ENCODE peak calls at places on chromosomes 13 and 19, in seven cellular contexts. One of them, this sample, is unnamed. For H3K36me3, the result is how much of the 10 kb centered on the place peaks cover.

GRCh38 chr13:50365683-50366391 is 350.6 kb downstream of the KCNRG start:
- DNase-seq in endothelial cell of umbilical vein: peak
- DNase-seq in breast epithelium: no peak
- DNase-seq in body of pancreas: peak
- DNase-seq in esophagus squamous epithelium: no peak
- DNase-seq in tibial nerve: no peak
- DNase-seq in right lobe of liver: no peak
- DNase-seq in this sample: no peak

GRCh38 chr19:17441241-17442135 is 7.0 kb downstream of the TMEM221 start:
- DNase-seq in endothelial cell of umbilical vein: peak
- DNase-seq in right lobe of liver: no peak
- DNase-seq in body of pancreas: peak
- DNase-seq in tibial nerve: no peak
- DNase-seq in breast epithelium: no peak
- DNase-seq in esophagus squamous epithelium: no peak
- DNase-seq in this sample: peak

GRCh38 chr13:61029064-61029463 is 386.6 kb downstream of the PCDH20 start:
- DNase-seq in breast epithelium: no peak
- DNase-seq in right lobe of liver: no peak
- DNase-seq in endothelial cell of umbilical vein: no peak
- DNase-seq in tibial nerve: no peak
- DNase-seq in body of pancreas: no peak
- DNase-seq in esophagus squamous epithelium: no peak
- DNase-seq in this sample: no peak

GRCh38 chr13:44425041-44425814 is 51.6 kb downstream of the SERP2 start:
- DNase-seq in endothelial cell of umbilical vein: peak
- DNase-seq in tibial nerve: no peak
- DNase-seq in breast epithelium: no peak
- DNase-seq in body of pancreas: no peak
- DNase-seq in esophagus squamous epithelium: no peak
- DNase-seq in right lobe of liver: no peak
- DNase-seq in this sample: no peak

GRCh38 chr13:96792736-96793444 is 201.4 kb downstream of the OXGR1 start:
- DNase-seq in body of pancreas: peak
- DNase-seq in tibial nerve: no peak
- DNase-seq in right lobe of liver: no peak
- DNase-seq in endothelial cell of umbilical vein: no peak
- DNase-seq in breast epithelium: no peak
- DNase-seq in esophagus squamous epithelium: no peak
- DNase-seq in this sample: no peak

GRCh38 chr19:33450689-33451088 is 70.9 kb downstream of the PEPD start:
- DNase-seq in endothelial cell of umbilical vein: no peak
- DNase-seq in tibial nerve: no peak
- DNase-seq in body of pancreas: no peak
- DNase-seq in esophagus squamous epithelium: no peak
- DNase-seq in right lobe of liver: no peak
- DNase-seq in breast epithelium: no peak
- DNase-seq in this sample: no peak

GRCh38 chr13:28761586-28761985 is 42.8 kb upstream of the SLC46A3 start:
- DNase-seq in breast epithelium: no peak
- DNase-seq in right lobe of liver: no peak
- DNase-seq in tibial nerve: no peak
- DNase-seq in esophagus squamous epithelium: no peak
- DNase-seq in body of pancreas: no peak
- DNase-seq in endothelial cell of umbilical vein: no peak
- DNase-seq in this sample: no peak

GRCh38 chr19:33310606-33311325 is 8.4 kb upstream of the CEBPA start:
- DNase-seq in right lobe of liver: peak
- DNase-seq in esophagus squamous epithelium: no peak
- DNase-seq in tibial nerve: no peak
- DNase-seq in breast epithelium: no peak
- DNase-seq in body of pancreas: peak
- DNase-seq in endothelial cell of umbilical vein: no peak
- DNase-seq in this sample: no peak

GRCh38 chr19:19823916-19824315 is 2.4 kb upstream of the ZNF506 start:
- DNase-seq in breast epithelium: no peak
- DNase-seq in endothelial cell of umbilical vein: no peak
- DNase-seq in body of pancreas: no peak
- DNase-seq in tibial nerve: no peak
- DNase-seq in right lobe of liver: no peak
- DNase-seq in esophagus squamous epithelium: no peak
- DNase-seq in this sample: no peak

GRCh38 chr19:19822148-19822429 is 539 bp upstream of the ZNF506 start:
- DNase-seq in tibial nerve: no peak
- DNase-seq in esophagus squamous epithelium: no peak
- DNase-seq in right lobe of liver: no peak
- DNase-seq in endothelial cell of umbilical vein: no peak
- DNase-seq in breast epithelium: no peak
- DNase-seq in body of pancreas: no peak
- DNase-seq in this sample: no peak

GRCh38 chr19:19817357-19817756 is 4.2 kb downstream of the ZNF506 start:
- DNase-seq in tibial nerve: no peak
- DNase-seq in endothelial cell of umbilical vein: no peak
- DNase-seq in right lobe of liver: no peak
- DNase-seq in body of pancreas: no peak
- DNase-seq in esophagus squamous epithelium: no peak
- DNase-seq in breast epithelium: no peak
- DNase-seq in this sample: no peak

GRCh38 chr19:19821366-19822147 is at the start of gene ZNF506:
- DNase-seq in right lobe of liver: peak
- DNase-seq in body of pancreas: peak
- DNase-seq in esophagus squamous epithelium: peak
- DNase-seq in breast epithelium: peak
- DNase-seq in tibial nerve: peak
- DNase-seq in endothelial cell of umbilical vein: peak
- DNase-seq in this sample: peak

GRCh38 chr19:19820774-19821315 is 705 bp downstream of the ZNF506 start:
- DNase-seq in endothelial cell of umbilical vein: no peak
- DNase-seq in esophagus squamous epithelium: no peak
- DNase-seq in tibial nerve: no peak
- DNase-seq in right lobe of liver: no peak
- DNase-seq in body of pancreas: no peak
- DNase-seq in breast epithelium: no peak
- DNase-seq in this sample: no peak
- TF ChIP-seq POLR2A in endothelial cell of umbilical vein: no peak
- TF ChIP-seq POLR2A in esophagus squamous epithelium: no peak
- TF ChIP-seq POLR2A in tibial nerve: no peak
- TF ChIP-seq POLR2A in right lobe of liver: no peak
- TF ChIP-seq POLR2A in body of pancreas: no peak
- TF ChIP-seq POLR2A in breast epithelium: no peak
- TF ChIP-seq POLR2A in this sample: no peak

DNA sequence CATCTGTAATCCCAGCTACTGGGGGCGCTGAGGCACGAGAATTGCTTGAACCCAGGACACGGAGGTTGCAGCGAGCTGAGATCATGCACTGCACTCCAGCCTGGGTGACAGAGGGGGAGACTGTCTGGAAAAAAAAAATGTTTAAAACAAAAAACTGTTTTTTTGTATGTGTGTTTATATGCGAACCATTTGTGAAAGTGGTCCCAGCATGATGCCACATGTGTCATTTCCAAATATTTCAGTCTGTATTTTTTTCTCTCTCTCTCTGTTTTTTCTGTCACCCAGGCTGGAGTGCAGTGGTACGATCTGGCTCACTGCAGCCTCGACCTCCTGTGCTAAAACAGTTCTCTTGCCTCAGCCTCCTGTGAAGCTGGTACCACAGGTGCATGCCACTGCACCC is 37.4 kb downstream of the SAE1 start:
- DNase-seq in body of pancreas: no peak
- DNase-seq in breast epithelium: no peak
- DNase-seq in tibial nerve: no peak
- DNase-seq in esophagus squamous epithelium: no peak
- DNase-seq in right lobe of liver: no peak
- DNase-seq in endothelial cell of umbilical vein: no peak
- DNase-seq in this sample: no peak
- H3K36me3 ChIP-seq in body of pancreas: under half
- H3K36me3 ChIP-seq in breast epithelium: under half
- H3K36me3 ChIP-seq in tibial nerve: under half
- H3K36me3 ChIP-seq in esophagus squamous epithelium: half or more
- H3K36me3 ChIP-seq in right lobe of liver: under half
- H3K36me3 ChIP-seq in endothelial cell of umbilical vein: under half
- H3K36me3 ChIP-seq in this sample: under half

GRCh38 chr19:48110350-48110966 is at the start of gene PLA2G4C:
- DNase-seq in right lobe of liver: peak
- DNase-seq in body of pancreas: peak
- DNase-seq in esophagus squamous epithelium: peak
- DNase-seq in endothelial cell of umbilical vein: peak
- DNase-seq in breast epithelium: peak
- DNase-seq in tibial nerve: peak
- DNase-seq in this sample: peak
- TF ChIP-seq POLR2A in right lobe of liver: peak
- TF ChIP-seq POLR2A in body of pancreas: peak
- TF ChIP-seq POLR2A in esophagus squamous epithelium: no peak
- TF ChIP-seq POLR2A in endothelial cell of umbilical vein: peak
- TF ChIP-seq POLR2A in breast epithelium: no peak
- TF ChIP-seq POLR2A in tibial nerve: no peak
- TF ChIP-seq POLR2A in this sample: no peak

DNA sequence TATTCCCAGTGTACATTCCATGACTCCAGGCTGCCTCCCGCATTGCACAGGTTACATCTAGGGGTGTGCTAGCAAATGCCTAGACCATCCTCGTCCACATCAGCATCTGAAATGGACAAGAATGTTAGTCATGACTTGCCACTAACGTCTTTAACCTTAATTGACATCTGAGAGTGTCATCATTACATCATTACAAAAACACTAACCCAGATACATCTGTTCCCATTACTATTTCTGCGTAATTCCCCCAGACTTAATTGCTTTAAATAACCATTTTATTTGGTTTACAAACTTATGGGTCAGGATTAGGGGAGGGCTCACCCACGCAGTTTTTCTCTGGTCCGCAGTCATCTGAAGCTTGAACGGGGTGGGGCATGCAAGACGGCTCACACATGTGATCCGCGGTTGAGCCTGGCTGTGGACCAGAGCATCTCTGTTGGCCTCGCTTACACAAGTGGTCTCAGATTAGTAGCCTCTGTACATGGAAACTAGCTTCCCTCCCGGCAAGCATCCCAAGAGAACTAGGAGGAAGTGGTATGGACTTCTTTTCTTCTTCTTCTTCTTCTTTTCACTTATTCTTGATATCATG is 15.9 kb downstream of the KL start:
- DNase-seq in body of pancreas: no peak
- DNase-seq in right lobe of liver: no peak
- DNase-seq in tibial nerve: no peak
- DNase-seq in endothelial cell of umbilical vein: no peak
- DNase-seq in esophagus squamous epithelium: no peak
- DNase-seq in breast epithelium: no peak
- DNase-seq in this sample: peak
- H3K36me3 ChIP-seq in body of pancreas: under half
- H3K36me3 ChIP-seq in right lobe of liver: under half
- H3K36me3 ChIP-seq in tibial nerve: under half
- H3K36me3 ChIP-seq in endothelial cell of umbilical vein: under half
- H3K36me3 ChIP-seq in esophagus squamous epithelium: under half
- H3K36me3 ChIP-seq in breast epithelium: under half
- H3K36me3 ChIP-seq in this sample: under half

DNA sequence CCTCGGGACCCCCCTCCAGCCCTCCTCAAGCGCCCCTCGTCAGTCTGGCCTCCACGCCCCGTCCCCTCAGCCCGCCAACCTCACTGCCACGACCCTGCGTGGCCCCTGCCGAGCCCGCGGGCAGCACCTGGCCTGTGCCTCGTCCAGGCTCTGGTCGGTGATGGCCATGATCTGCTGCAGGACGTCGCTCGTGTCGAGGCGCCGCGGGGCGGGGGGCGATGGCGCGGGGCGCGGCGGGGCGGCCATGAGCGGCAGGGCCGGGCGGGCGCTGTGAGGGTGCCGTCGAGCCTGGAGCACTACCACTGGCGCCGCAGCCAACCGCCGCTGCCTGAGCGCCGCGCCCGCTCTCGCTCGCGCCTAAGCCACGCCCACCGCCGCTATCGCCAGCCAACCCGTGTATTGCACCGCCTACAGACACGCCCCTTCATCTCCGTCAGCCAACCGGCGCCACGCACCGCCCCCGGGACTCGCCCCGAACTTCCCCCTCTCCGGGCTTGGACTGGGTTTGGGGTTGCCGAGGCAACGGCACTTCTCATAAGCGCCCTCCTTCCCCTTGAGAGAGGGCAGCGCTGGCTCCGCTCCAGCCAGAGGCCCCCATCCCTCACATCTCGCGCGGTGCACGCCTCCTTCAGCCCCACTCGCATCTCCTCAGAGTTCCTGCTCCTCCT is at the start of gene PBX4:
- DNase-seq in esophagus squamous epithelium: peak
- DNase-seq in breast epithelium: peak
- DNase-seq in right lobe of liver: peak
- DNase-seq in body of pancreas: peak
- DNase-seq in tibial nerve: peak
- DNase-seq in endothelial cell of umbilical vein: peak
- DNase-seq in this sample: peak
- TF ChIP-seq POLR2A in esophagus squamous epithelium: no peak
- TF ChIP-seq POLR2A in breast epithelium: no peak
- TF ChIP-seq POLR2A in right lobe of liver: peak
- TF ChIP-seq POLR2A in body of pancreas: no peak
- TF ChIP-seq POLR2A in tibial nerve: peak
- TF ChIP-seq POLR2A in endothelial cell of umbilical vein: no peak
- TF ChIP-seq POLR2A in this sample: no peak